ENCODE peak calls at places on chromosomes 7 and 10, in ten cellular contexts. B is adrenal gland; F is adipocyte; L is body of pancreas; K is HAP-1; D is effector memory CD4-positive, alpha-beta T cell; I is esophagus muscularis mucosa; C is mammary epithelial cell; A is upper lobe of right lung; N is neuronal stem cell. J is an unnamed sample. For H3K36me3 and H3K27me3, the result is how much of the 10 kb centered on the place peaks cover.

GRCh38 chr7:42617071-42617705 is 294.7 kb downstream of the C7orf25 start:
- DNase-seq in B (no peak), F (no peak), L (no peak), K (no peak), D (no peak), I (no peak), C (no peak), A (no peak), N (no peak), J (no peak)

GRCh38 chr7:157405914-157406810 is 69.4 kb downstream of the DNAJB6 start:
- DNase-seq in B (peak), F (peak), L (no peak), K (no peak), D (no peak), I (no peak), C (no peak), A (peak), N (no peak), J (peak)

GRCh38 chr7:141674702-141675101 is 27.3 kb downstream of the DENND11 start:
- DNase-seq in B (no peak), F (no peak), L (no peak), K (no peak), D (no peak), I (no peak), C (no peak), A (no peak), N (no peak), J (peak)

GRCh38 chr7:84490661-84491060 is 296.1 kb upstream of the SEMA3A start:
- DNase-seq in B (no peak), F (no peak), L (no peak), K (no peak), D (no peak), I (no peak), C (no peak), A (no peak), N (no peak), J (no peak)

GRCh38 chr10:67386260-67386659 is 309.7 kb downstream of the CTNNA3 start:
- DNase-seq in B (no peak), F (no peak), L (no peak), K (no peak), D (no peak), I (no peak), C (no peak), A (no peak), N (no peak), J (peak)

GRCh38 chr10:104445359-104445758 is 91.7 kb downstream of the CFAP58 start:
- DNase-seq in B (no peak), F (peak), L (no peak), K (no peak), D (no peak), I (no peak), C (peak), A (no peak), N (no peak), J (no peak)

GRCh38 chr10:12432402-12433189 is 83.2 kb downstream of the CAMK1D start:
- DNase-seq in B (no peak), F (no peak), L (peak), K (no peak), D (no peak), I (no peak), C (no peak), A (no peak), N (no peak), J (no peak)

GRCh38 chr10:90447836-90448235 is 410.0 kb downstream of the HTR7 start:
- DNase-seq in B (no peak), F (no peak), L (no peak), K (no peak), D (no peak), I (no peak), C (no peak), A (no peak), N (no peak), J (no peak)

GRCh38 chr7:38273286-38273995 is at the start of gene TARP:
- DNase-seq in B (no peak), F (no peak), L (no peak), K (no peak), D (no peak), I (no peak), C (no peak), A (no peak), N (no peak), J (no peak)

GRCh38 chr7:138478499-138478908 is 18.4 kb downstream of the TRIM24 start:
- DNase-seq in B (no peak), F (no peak), L (peak), K (no peak), D (no peak), I (no peak), C (peak), A (no peak), N (no peak), J (no peak)

GRCh38 chr10:21432266-21432665 is 93.2 kb downstream of the SKIDA1 start:
- DNase-seq in B (no peak), F (no peak), L (no peak), K (no peak), D (no peak), I (no peak), C (peak), A (no peak), N (no peak), J (no peak)

GRCh38 chr10:77417806-77418205 is 219.8 kb downstream of the KCNMA1 start:
- DNase-seq in B (no peak), F (no peak), L (no peak), K (no peak), D (no peak), I (no peak), C (no peak), A (no peak), N (no peak), J (no peak)

GRCh38 chr7:74717889-74718288 is 55.9 kb upstream of the NCF1 start:
- DNase-seq in B (no peak), F (no peak), L (no peak), K (no peak), D (no peak), I (no peak), C (no peak), A (no peak), N (no peak), J (no peak)

GRCh38 chr7:11557627-11558026 is 274.4 kb downstream of the THSD7A start:
- DNase-seq in B (peak), F (no peak), L (peak), K (peak), D (no peak), I (no peak), C (peak), A (no peak), N (peak), J (peak)

GRCh38 chr10:80046629-80047441 is 31.6 kb upstream of the TMEM254 start:
- DNase-seq in B (peak), F (peak), L (peak), K (peak), D (peak), I (no peak), C (peak), A (peak), N (peak), J (peak)

GRCh38 chr7:6172331-6173295 is 99.8 kb downstream of the CYTH3 start:
- DNase-seq in B (no peak), F (no peak), L (no peak), K (no peak), D (no peak), I (no peak), C (peak), A (no peak), N (no peak), J (peak)

GRCh38 chr7:133365892-133366291 is 113.0 kb downstream of the EXOC4 start:
- DNase-seq in B (peak), F (no peak), L (peak), K (no peak), D (no peak), I (no peak), C (no peak), A (no peak), N (no peak), J (no peak)

GRCh38 chr10:84820121-84820520 is 491.7 kb downstream of the CCSER2 start:
- DNase-seq in B (no peak), F (peak), L (no peak), K (peak), D (no peak), I (no peak), C (no peak), A (no peak), N (no peak), J (no peak)

GRCh38 chr7:123679614-123680013 is 23.9 kb downstream of the LMOD2 start:
- DNase-seq in B (no peak), F (no peak), L (no peak), K (no peak), D (no peak), I (no peak), C (no peak), A (no peak), N (no peak), J (no peak)

GRCh38 chr10:45135836-45136235 is 135.1 kb downstream of the ZNF22 start:
- DNase-seq in B (no peak), F (no peak), L (no peak), K (no peak), D (no peak), I (no peak), C (no peak), A (no peak), N (no peak), J (no peak)

GRCh38 chr10:122875843-122876492 is 3.4 kb downstream of the FAM24B start:
- DNase-seq in B (no peak), F (no peak), L (peak), K (peak), D (no peak), I (no peak), C (no peak), A (no peak), N (peak), J (peak)

GRCh38 chr7:8271960-8272359 is 10.0 kb upstream of the ICA1 start:
- DNase-seq in B (no peak), F (no peak), L (no peak), K (no peak), D (no peak), I (no peak), C (no peak), A (no peak), N (no peak), J (no peak)

GRCh38 chr7:8113184-8113583 is 144.6 kb downstream of the GLCCI1 start:
- DNase-seq in B (no peak), F (no peak), L (no peak), K (no peak), D (no peak), I (no peak), C (no peak), A (no peak), N (no peak), J (no peak)

GRCh38 chr7:46713868-46714596 is 793.0 kb upstream of the IGFBP3 start:
- DNase-seq in B (peak), F (no peak), L (peak), K (no peak), D (no peak), I (no peak), C (no peak), A (no peak), N (no peak), J (no peak)

GRCh38 chr7:148825338-148825737 is 58.8 kb downstream of the EZH2 start:
- DNase-seq in B (no peak), F (no peak), L (no peak), K (no peak), D (no peak), I (no peak), C (no peak), A (no peak), N (no peak), J (no peak)

GRCh38 chr7:148824864-148825263 is 59.2 kb downstream of the EZH2 start:
- DNase-seq in B (no peak), F (no peak), L (no peak), K (no peak), D (no peak), I (no peak), C (no peak), A (no peak), N (no peak), J (no peak)

GRCh38 chr7:148830897-148831692 is 53.0 kb downstream of the EZH2 start:
- DNase-seq in B (no peak), F (no peak), L (no peak), K (no peak), D (no peak), I (no peak), C (no peak), A (no peak), N (no peak), J (no peak)

GRCh38 chr7:148831782-148832181 is 52.3 kb downstream of the EZH2 start:
- DNase-seq in B (no peak), F (no peak), L (no peak), K (no peak), D (no peak), I (no peak), C (no peak), A (no peak), N (no peak), J (no peak)

DNA sequence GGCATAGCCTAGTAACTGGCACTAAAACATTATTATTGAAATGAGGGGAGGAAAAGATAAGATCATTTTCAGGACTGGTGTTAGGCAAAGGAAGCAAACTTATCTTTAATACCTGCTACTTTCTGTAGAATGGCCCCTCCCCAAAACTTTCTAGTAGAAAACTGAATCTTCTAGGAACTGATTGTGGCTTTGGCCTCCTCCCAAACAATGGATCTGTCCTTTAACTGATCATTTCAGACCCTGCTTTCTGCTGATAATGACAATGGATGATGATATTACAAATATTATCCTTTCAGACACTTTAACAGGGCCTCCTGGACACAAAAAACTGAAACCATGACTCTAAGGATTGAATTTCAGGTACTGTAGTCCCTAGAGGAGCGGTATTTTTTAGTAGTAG is 55.1 kb downstream of the EZH2 start:
- DNase-seq in B (no peak), F (no peak), L (no peak), K (no peak), D (no peak), I (no peak), C (no peak), A (no peak), N (no peak), J (no peak)
- H3K36me3 ChIP-seq in B (under half), F (under half), L (under half), K (under half), D (under half), I (under half), C (under half), A (under half), N (under half), J (under half)

GRCh38 chr7:136853654-136854053 is 14.8 kb upstream of the CHRM2 start:
- DNase-seq in B (no peak), F (no peak), L (no peak), K (no peak), D (no peak), I (no peak), C (no peak), A (no peak), N (no peak), J (no peak)
- H3K4me3 ChIP-seq in B (no peak), F (no peak), L (no peak), K (no peak), D (no peak), I (no peak), C (no peak), A (no peak), N (no peak), J (no peak)

GRCh38 chr10:59177031-59177861 is 803 bp downstream of the PHYHIPL start:
- DNase-seq in B (peak), F (peak), L (peak), K (no peak), D (no peak), I (no peak), C (peak), A (no peak), N (peak), J (peak)
- H3K27me3 ChIP-seq in B (under half), F (under half), L (under half), K (under half), D (under half), I (half or more), C (under half), A (under half), N (half or more), J (under half)

DNA sequence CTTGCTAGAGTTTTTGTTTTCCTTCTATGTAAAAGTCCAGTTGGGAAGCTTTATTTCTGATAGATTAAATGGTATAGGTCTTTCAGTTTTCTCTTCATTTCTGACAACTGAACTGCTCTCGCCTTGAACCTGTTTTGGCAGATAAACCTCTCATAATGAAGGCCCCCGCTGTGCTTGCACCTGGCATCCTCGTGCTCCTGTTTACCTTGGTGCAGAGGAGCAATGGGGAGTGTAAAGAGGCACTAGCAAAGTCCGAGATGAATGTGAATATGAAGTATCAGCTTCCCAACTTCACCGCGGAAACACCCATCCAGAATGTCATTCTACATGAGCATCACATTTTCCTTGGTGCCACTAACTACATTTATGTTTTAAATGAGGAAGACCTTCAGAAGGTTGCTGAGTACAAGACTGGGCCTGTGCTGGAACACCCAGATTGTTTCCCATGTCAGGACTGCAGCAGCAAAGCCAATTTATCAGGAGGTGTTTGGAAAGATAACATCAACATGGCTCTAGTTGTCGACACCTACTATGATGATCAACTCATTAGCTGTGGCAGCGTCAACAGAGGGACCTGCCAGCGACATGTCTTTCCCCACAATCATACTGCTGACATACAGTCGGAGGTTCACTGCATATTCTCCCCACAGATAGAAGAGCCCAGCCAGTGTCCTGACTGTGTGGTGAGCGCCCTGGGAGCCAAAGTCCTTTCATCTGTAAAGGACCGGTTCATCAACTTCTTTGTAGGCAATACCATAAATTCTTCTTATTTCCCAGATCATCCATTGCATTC is 27.1 kb downstream of the MET start:
- DNase-seq in B (no peak), F (no peak), L (no peak), K (no peak), D (no peak), I (no peak), C (no peak), A (no peak), N (no peak), J (no peak)
- H3K36me3 ChIP-seq in B (under half), F (under half), L (under half), K (under half), D (under half), I (under half), C (under half), A (under half), N (under half), J (under half)

J was measured in H7.